ENCODE peak calls at places on chromosomes 11 and 22, in nine cellular contexts. One of them, this sample, is unnamed.

GRCh38 chr22:49032821-49033220 is 794.9 kb downstream of the BRD1 start:
- DNase-seq in Caki2: no peak
- DNase-seq in M059J: no peak
- DNase-seq in fibroblast of lung: no peak
- DNase-seq in activated T-cell treated with anti-CD3 and anti-CD28 coated beads for 1 hour: no peak
- DNase-seq in PC-3: no peak
- DNase-seq in fibroblast of the aortic adventitia: no peak
- DNase-seq in NCI-H1417: no peak
- DNase-seq in AG20443: no peak
- DNase-seq in this sample: no peak

GRCh38 chr22:37804502-37804885 is 3.2 kb upstream of the GCAT start:
- DNase-seq in PC-3: no peak
- DNase-seq in fibroblast of lung: no peak
- DNase-seq in AG20443: peak
- DNase-seq in M059J: no peak
- DNase-seq in Caki2: no peak
- DNase-seq in activated T-cell treated with anti-CD3 and anti-CD28 coated beads for 1 hour: no peak
- DNase-seq in fibroblast of the aortic adventitia: no peak
- DNase-seq in NCI-H1417: no peak
- DNase-seq in this sample: no peak

GRCh38 chr22:46965552-46966494 is 203.4 kb downstream of the TBC1D22A start:
- DNase-seq in PC-3: no peak
- DNase-seq in AG20443: peak
- DNase-seq in fibroblast of lung: no peak
- DNase-seq in fibroblast of the aortic adventitia: no peak
- DNase-seq in Caki2: no peak
- DNase-seq in activated T-cell treated with anti-CD3 and anti-CD28 coated beads for 1 hour: no peak
- DNase-seq in M059J: no peak
- DNase-seq in NCI-H1417: no peak
- DNase-seq in this sample: no peak

GRCh38 chr11:8871283-8871775 is 39.7 kb upstream of the AKIP1 start:
- DNase-seq in AG20443: peak
- DNase-seq in PC-3: peak
- DNase-seq in fibroblast of the aortic adventitia: peak
- DNase-seq in fibroblast of lung: peak
- DNase-seq in NCI-H1417: peak
- DNase-seq in M059J: peak
- DNase-seq in activated T-cell treated with anti-CD3 and anti-CD28 coated beads for 1 hour: no peak
- DNase-seq in Caki2: peak
- DNase-seq in this sample: peak

GRCh38 chr11:112454841-112455240 is 194.2 kb upstream of the PLET1 start:
- DNase-seq in M059J: no peak
- DNase-seq in activated T-cell treated with anti-CD3 and anti-CD28 coated beads for 1 hour: no peak
- DNase-seq in fibroblast of the aortic adventitia: no peak
- DNase-seq in fibroblast of lung: no peak
- DNase-seq in NCI-H1417: no peak
- DNase-seq in Caki2: no peak
- DNase-seq in PC-3: no peak
- DNase-seq in AG20443: no peak
- DNase-seq in this sample: no peak

GRCh38 chr11:122235615-122236014 is 119.6 kb upstream of the BLID start:
- DNase-seq in fibroblast of the aortic adventitia: peak
- DNase-seq in PC-3: peak
- DNase-seq in fibroblast of lung: peak
- DNase-seq in NCI-H1417: peak
- DNase-seq in activated T-cell treated with anti-CD3 and anti-CD28 coated beads for 1 hour: no peak
- DNase-seq in AG20443: peak
- DNase-seq in M059J: peak
- DNase-seq in Caki2: peak
- DNase-seq in this sample: no peak

GRCh38 chr11:115303929-115304328 is 200.3 kb downstream of the CADM1 start:
- DNase-seq in fibroblast of lung: no peak
- DNase-seq in activated T-cell treated with anti-CD3 and anti-CD28 coated beads for 1 hour: no peak
- DNase-seq in Caki2: no peak
- DNase-seq in M059J: no peak
- DNase-seq in NCI-H1417: no peak
- DNase-seq in PC-3: no peak
- DNase-seq in AG20443: no peak
- DNase-seq in fibroblast of the aortic adventitia: no peak
- DNase-seq in this sample: no peak

GRCh38 chr22:31296258-31296657 is 4.0 kb upstream of the PIK3IP1 start:
- DNase-seq in AG20443: peak
- DNase-seq in NCI-H1417: no peak
- DNase-seq in fibroblast of the aortic adventitia: peak
- DNase-seq in M059J: no peak
- DNase-seq in activated T-cell treated with anti-CD3 and anti-CD28 coated beads for 1 hour: no peak
- DNase-seq in PC-3: no peak
- DNase-seq in fibroblast of lung: peak
- DNase-seq in Caki2: no peak
- DNase-seq in this sample: no peak

GRCh38 chr22:20777420-20778177 is 3.7 kb downstream of the SERPIND1 start:
- DNase-seq in activated T-cell treated with anti-CD3 and anti-CD28 coated beads for 1 hour: no peak
- DNase-seq in fibroblast of lung: peak
- DNase-seq in M059J: peak
- DNase-seq in Caki2: peak
- DNase-seq in NCI-H1417: no peak
- DNase-seq in PC-3: peak
- DNase-seq in AG20443: peak
- DNase-seq in fibroblast of the aortic adventitia: peak
- DNase-seq in this sample: no peak

GRCh38 chr22:27331526-27332281 is 469.9 kb downstream of the MN1 start:
- DNase-seq in fibroblast of the aortic adventitia: peak
- DNase-seq in PC-3: peak
- DNase-seq in fibroblast of lung: peak
- DNase-seq in M059J: peak
- DNase-seq in NCI-H1417: peak
- DNase-seq in activated T-cell treated with anti-CD3 and anti-CD28 coated beads for 1 hour: no peak
- DNase-seq in Caki2: no peak
- DNase-seq in AG20443: peak
- DNase-seq in this sample: no peak

This sample was measured in lower leg skin.